ENCODE peak calls at places on chromosome X, in six cellular contexts. O is anterior cingulate cortex; G is endothelial cell; X is stimulated activated CD8-positive, alpha-beta memory T cell treated with anti-CD3 and anti-CD28 coated beads, Interleukin-15, amount 100 ng/mL, for 48 hours; K is HL-60; H is SW480. N is an unnamed sample.
A peak's percentile ranks its signal among the peaks of the same experiment; 100 is the strongest.

GRCh38 chrX:2690856-2691542 is at the start of gene CD99:
- DNase-seq in O (no peak), G (peak; percentile 91), X (peak; percentile 87), K (peak; percentile 52), H (peak; percentile 61), N (peak; percentile 98)

GRCh38 chrX:69038826-69039225 is 126.4 kb downstream of the PJA1 start:
- DNase-seq in O (no peak), G (no peak), X (no peak), K (no peak), H (no peak), N (no peak)

GRCh38 chrX:56130436-56130835 is 101.7 kb upstream of the KLF8 start:
- DNase-seq in O (no peak), G (no peak), X (no peak), K (no peak), H (no peak), N (peak; percentile 2)

GRCh38 chrX:23810279-23810678 is 27.3 kb downstream of the SAT1 start:
- DNase-seq in O (no peak), G (no peak), X (no peak), K (no peak), H (no peak), N (no peak)

GRCh38 chrX:135345328-135345645 is 36.0 kb downstream of the ETDC start:
- DNase-seq in O (no peak), G (no peak), X (no peak), K (no peak), H (no peak), N (no peak)

GRCh38 chrX:85627363-85627762 is 247.9 kb upstream of the POF1B start:
- DNase-seq in O (no peak), G (no peak), X (no peak), K (no peak), H (no peak), N (no peak)

GRCh38 chrX:136999021-136999420 is 34.8 kb downstream of the GPR101 start:
- DNase-seq in O (no peak), G (no peak), X (no peak), K (no peak), H (no peak), N (no peak)

GRCh38 chrX:54979432-54979831 is 14.6 kb downstream of the PFKFB1 start:
- DNase-seq in O (no peak), G (no peak), X (no peak), K (no peak), H (no peak), N (no peak)

GRCh38 chrX:10847333-10847732 is 226.9 kb upstream of the MID1 start:
- DNase-seq in O (no peak), G (no peak), X (no peak), K (no peak), H (no peak), N (no peak)

GRCh38 chrX:151935358-151935757 is 22.7 kb downstream of the MAGEA4 start:
- DNase-seq in O (no peak), G (no peak), X (no peak), K (no peak), H (no peak), N (no peak)

GRCh38 chrX:57817302-57817701 is 93.0 kb downstream of the ZXDA start:
- DNase-seq in O (no peak), G (no peak), X (no peak), K (no peak), H (no peak), N (no peak)

GRCh38 chrX:109533005-109533404 is 3.6 kb upstream of the NXT2 start:
- DNase-seq in O (no peak), G (no peak), X (no peak), K (no peak), H (no peak), N (no peak)

GRCh38 chrX:30219372-30219771 is 4.0 kb downstream of the MAGEB2 start:
- DNase-seq in O (no peak), G (no peak), X (no peak), K (no peak), H (no peak), N (no peak)

GRCh38 chrX:28595346-28595745 is 8.1 kb downstream of the IL1RAPL1 start:
- DNase-seq in O (no peak), G (no peak), X (no peak), K (no peak), H (no peak), N (no peak)

N was measured in small intestine.